ENCODE peak calls at places on chromosomes 11 and 22, in four cellular contexts. M, K, Q and G are unnamed samples.

GRCh38 chr11:107704432-107704831 is 7.4 kb downstream of the SLN start:
- DNase-seq in M (no peak), K (no peak), Q (no peak), G (no peak)

GRCh38 chr11:127890026-127890611 is 697.2 kb downstream of the ETS1 start:
- DNase-seq in M (no peak), K (no peak), Q (no peak), G (no peak)

GRCh38 chr22:49562685-49563249 is 264.9 kb downstream of the BRD1 start:
- DNase-seq in M (no peak), K (no peak), Q (no peak), G (no peak)

GRCh38 chr11:29333993-29334780 is 682.6 kb downstream of the KCNA4 start:
- DNase-seq in M (no peak), K (peak; percentile 32), Q (peak; percentile 20), G (peak; percentile 29)

GRCh38 chr11:34274712-34275398 is 83.0 kb downstream of the ABTB2 start:
- DNase-seq in M (no peak), K (no peak), Q (no peak), G (peak; percentile 92)

GRCh38 chr11:56611174-56611573 is 3.5 kb downstream of the OR5M1 start:
- DNase-seq in M (no peak), K (no peak), Q (no peak), G (no peak)

GRCh38 chr11:8291421-8292350 is 28.0 kb upstream of the LMO1 start:
- DNase-seq in M (no peak), K (no peak), Q (no peak), G (no peak)

GRCh38 chr11:64608636-64609035 is 17.6 kb downstream of the SLC22A12 start:
- DNase-seq in M (no peak), K (peak; percentile 70), Q (no peak), G (no peak)

GRCh38 chr11:131658952-131659351 is 288.5 kb downstream of the NTM start:
- DNase-seq in M (no peak), K (no peak), Q (no peak), G (no peak)

GRCh38 chr11:1533342-1533725 is 38.7 kb downstream of the DUSP8 start:
- DNase-seq in M (no peak), K (no peak), Q (no peak), G (no peak)

GRCh38 chr22:19568337-19569311 is 44.4 kb upstream of the CLDN5 start:
- DNase-seq in M (peak; percentile 33), K (no peak), Q (no peak), G (no peak)

GRCh38 chr11:76946223-76946622 is 85.5 kb downstream of the ACER3 start:
- DNase-seq in M (no peak), K (no peak), Q (no peak), G (no peak)

GRCh38 chr22:25404556-25404922 is 159.9 kb upstream of the GRK3 start:
- DNase-seq in M (peak; percentile 55), K (peak; percentile 14), Q (no peak), G (no peak)

GRCh38 chr11:114762437-114762836 is 84.1 kb downstream of the NXPE2 start:
- DNase-seq in M (peak; percentile 31), K (peak; percentile 26), Q (no peak), G (no peak)

GRCh38 chr11:72222106-72222891 is 2.3 kb upstream of the INPPL1 start:
- DNase-seq in M (no peak), K (no peak), Q (no peak), G (no peak)

DNA sequence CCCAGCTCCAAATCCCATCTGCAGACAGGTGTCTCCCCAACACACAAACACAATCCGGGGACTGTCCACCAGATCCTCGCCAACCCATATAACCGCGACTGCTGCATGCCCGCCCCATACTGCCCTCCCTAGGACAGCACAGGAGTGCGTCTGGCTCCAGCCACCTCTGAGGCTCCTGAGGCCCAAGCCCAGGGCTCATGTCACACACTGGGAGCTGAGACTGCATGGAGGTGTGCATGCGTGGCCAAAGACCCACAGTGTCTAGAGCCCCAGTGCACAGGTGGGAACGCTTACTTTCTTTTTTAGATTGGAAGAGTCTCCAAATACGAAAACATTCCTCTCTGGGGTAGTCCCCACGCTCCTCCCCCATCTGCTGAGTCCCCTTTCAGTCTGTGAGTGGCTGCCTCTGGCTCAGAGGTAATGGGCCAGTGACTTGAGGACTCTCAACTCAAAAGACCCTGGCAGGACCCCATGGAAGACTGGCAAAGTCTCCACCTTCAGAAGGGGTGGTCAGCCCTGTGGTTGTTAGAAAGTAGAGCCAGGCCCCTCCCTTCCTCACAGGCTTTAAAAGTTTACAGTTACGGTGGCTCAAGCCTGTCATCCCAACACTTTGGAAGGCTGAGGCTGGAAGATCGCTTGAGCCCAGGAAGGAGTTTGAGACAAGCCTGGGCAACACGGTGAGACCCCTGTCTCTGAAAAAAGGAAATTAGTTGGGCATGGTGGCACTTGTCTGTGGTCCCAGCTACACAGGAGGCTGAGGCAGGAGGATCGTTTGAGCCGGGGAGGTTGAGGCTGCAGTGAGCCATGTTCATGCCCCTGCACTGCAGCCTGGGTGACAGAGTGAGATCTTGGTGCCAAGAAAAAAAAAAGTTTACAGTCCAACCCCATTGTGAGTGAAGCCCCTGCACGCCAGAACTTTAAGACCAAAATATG is 2.3 kb downstream of the CBX7 start:
- DNase-seq in M (no peak), K (peak; percentile 31), Q (no peak), G (no peak)
- H3K4me1 ChIP-seq in M (peaks cover 7% of the 10 kb centered on the region), K (peaks cover 57% of the 10 kb centered on the region), Q (peaks cover 19% of the 10 kb centered on the region), G (peaks cover 7% of the 10 kb centered on the region)

GRCh38 chr22:38925571-38926041 is 31.8 kb upstream of the APOBEC3A start:
- DNase-seq in M (no peak), K (no peak), Q (no peak), G (no peak)

GRCh38 chr22:38930512-38930911 is 26.9 kb upstream of the APOBEC3A start:
- DNase-seq in M (no peak), K (peak; percentile 37), Q (no peak), G (no peak)

GRCh38 chr22:38924197-38924952 is 33.0 kb upstream of the APOBEC3A start:
- DNase-seq in M (no peak), K (peak; percentile 97), Q (peak; percentile 55), G (peak; percentile 80)

GRCh38 chr22:38923463-38924196 is 33.8 kb upstream of the APOBEC3A start:
- DNase-seq in M (peak; percentile 76), K (peak; percentile 88), Q (peak; percentile 27), G (peak; percentile 91)

GRCh38 chr22:38927033-38927789 is 30.2 kb upstream of the APOBEC3A start:
- DNase-seq in M (no peak), K (no peak), Q (peak; percentile 47), G (peak; percentile 74)
- TF ChIP-seq TCF7L2 in M (no peak), K (no peak), Q (no peak), G (peak; percentile 56)

DNA sequence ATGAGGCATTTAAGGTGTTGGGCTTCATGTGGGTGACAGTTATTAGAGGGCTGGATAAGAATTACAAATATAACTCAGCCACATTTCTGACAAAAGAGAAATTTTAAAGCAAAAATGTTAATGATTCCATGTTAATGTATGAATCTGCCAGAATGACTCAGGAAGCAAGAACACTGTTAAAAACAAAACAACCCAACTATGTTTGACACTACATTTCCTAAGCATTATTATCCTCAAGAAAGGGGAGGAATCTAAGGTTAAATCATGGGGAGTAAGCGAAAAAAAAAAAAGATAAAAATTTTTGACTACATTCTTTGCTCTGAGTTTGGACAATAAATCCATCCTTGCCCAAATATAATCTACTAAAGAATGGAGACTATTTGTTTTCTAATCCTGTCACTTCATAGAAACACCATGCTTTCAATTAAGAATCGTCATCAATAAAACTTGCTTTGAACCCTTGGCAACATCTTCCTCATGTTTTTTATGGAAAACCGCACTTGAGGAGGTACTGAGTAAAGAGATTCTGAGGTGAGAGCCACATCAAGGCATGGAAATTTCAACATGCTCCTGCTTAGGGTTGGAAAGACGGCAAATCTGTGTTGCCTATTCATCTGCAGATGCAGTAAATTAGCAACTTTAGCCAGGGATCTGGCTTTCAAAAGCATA is 9.8 kb downstream of the MAML2 start:
- DNase-seq in M (no peak), K (no peak), Q (no peak), G (no peak)
- H3K4me1 ChIP-seq in M (peaks cover 70% of the 10 kb centered on the region), K (peaks cover 92% of the 10 kb centered on the region), Q (peaks cover 20% of the 10 kb centered on the region), G (no peaks in the 10 kb centered on the region)

GRCh38 chr11:116379185-116379828 is 393.5 kb downstream of the BUD13 start:
- DNase-seq in M (peak; percentile 43), K (peak; percentile 21), Q (no peak), G (no peak)

GRCh38 chr11:116384407-116384806 is 388.4 kb downstream of the BUD13 start:
- DNase-seq in M (no peak), K (no peak), Q (no peak), G (no peak)

GRCh38 chr11:116386118-116386699 is 386.6 kb downstream of the BUD13 start:
- DNase-seq in M (no peak), K (no peak), Q (no peak), G (no peak)

GRCh38 chr11:116387623-116388022 is 385.2 kb downstream of the BUD13 start:
- DNase-seq in M (no peak), K (no peak), Q (no peak), G (no peak)

GRCh38 chr11:116384876-116385275 is 387.9 kb downstream of the BUD13 start:
- DNase-seq in M (no peak), K (no peak), Q (no peak), G (no peak)
- TF ChIP-seq TCF7L2 in M (no peak), K (no peak), Q (no peak), G (no peak)